ENCODE peak calls at places on chromosome 3, in six cellular contexts. One of them, this sample, is unnamed.

GRCh38 chr3:133478624-133479023 is 78.8 kb downstream of the BFSP2 start:
- DNase-seq in HL-60: no peak
- DNase-seq in upper lobe of left lung: no peak
- DNase-seq in body of pancreas: no peak
- DNase-seq in fibroblast of pulmonary artery: no peak
- DNase-seq in uterus: no peak
- DNase-seq in this sample: no peak

GRCh38 chr3:149901770-149902169 is 68.9 kb downstream of the PFN2 start:
- DNase-seq in HL-60: no peak
- DNase-seq in upper lobe of left lung: no peak
- DNase-seq in body of pancreas: no peak
- DNase-seq in fibroblast of pulmonary artery: no peak
- DNase-seq in uterus: no peak
- DNase-seq in this sample: no peak

GRCh38 chr3:117853923-117854322 is 1144.3 kb downstream of the TUSC7 start:
- DNase-seq in HL-60: no peak
- DNase-seq in upper lobe of left lung: no peak
- DNase-seq in body of pancreas: no peak
- DNase-seq in fibroblast of pulmonary artery: peak
- DNase-seq in uterus: no peak
- DNase-seq in this sample: no peak

GRCh38 chr3:48473617-48473952 is 27.0 kb downstream of the ATRIP start:
- DNase-seq in HL-60: no peak
- DNase-seq in upper lobe of left lung: no peak
- DNase-seq in body of pancreas: no peak
- DNase-seq in fibroblast of pulmonary artery: no peak
- DNase-seq in uterus: no peak
- DNase-seq in this sample: no peak

GRCh38 chr3:95289295-95289694 is 1226.4 kb downstream of the NSUN3 start:
- DNase-seq in HL-60: no peak
- DNase-seq in upper lobe of left lung: no peak
- DNase-seq in body of pancreas: no peak
- DNase-seq in fibroblast of pulmonary artery: peak
- DNase-seq in uterus: no peak
- DNase-seq in this sample: no peak

GRCh38 chr3:89335693-89336092 is 228.3 kb downstream of the EPHA3 start:
- DNase-seq in HL-60: no peak
- DNase-seq in upper lobe of left lung: no peak
- DNase-seq in body of pancreas: no peak
- DNase-seq in fibroblast of pulmonary artery: no peak
- DNase-seq in uterus: no peak
- DNase-seq in this sample: no peak

GRCh38 chr3:110815008-110815583 is 256.5 kb upstream of the NECTIN3 start:
- DNase-seq in HL-60: no peak
- DNase-seq in upper lobe of left lung: no peak
- DNase-seq in body of pancreas: no peak
- DNase-seq in fibroblast of pulmonary artery: peak
- DNase-seq in uterus: no peak
- DNase-seq in this sample: no peak

GRCh38 chr3:127226451-127226850 is 33.5 kb downstream of the PRR23E start:
- DNase-seq in HL-60: no peak
- DNase-seq in upper lobe of left lung: no peak
- DNase-seq in body of pancreas: no peak
- DNase-seq in fibroblast of pulmonary artery: no peak
- DNase-seq in uterus: no peak
- DNase-seq in this sample: no peak

GRCh38 chr3:137105277-137105977 is 147.6 kb downstream of the IL20RB start:
- DNase-seq in HL-60: no peak
- DNase-seq in upper lobe of left lung: no peak
- DNase-seq in body of pancreas: peak
- DNase-seq in fibroblast of pulmonary artery: peak
- DNase-seq in uterus: peak
- DNase-seq in this sample: peak

GRCh38 chr3:123620338-123620737 is 35.5 kb upstream of the HACD2 start:
- DNase-seq in HL-60: no peak
- DNase-seq in upper lobe of left lung: no peak
- DNase-seq in body of pancreas: no peak
- DNase-seq in fibroblast of pulmonary artery: peak
- DNase-seq in uterus: peak
- DNase-seq in this sample: peak

GRCh38 chr3:137988152-137988551 is 21.8 kb upstream of the CLDN18 start:
- DNase-seq in HL-60: no peak
- DNase-seq in upper lobe of left lung: peak
- DNase-seq in body of pancreas: no peak
- DNase-seq in fibroblast of pulmonary artery: no peak
- DNase-seq in uterus: no peak
- DNase-seq in this sample: peak

GRCh38 chr3:168048414-168049330 is 47.1 kb downstream of the GOLIM4 start:
- DNase-seq in HL-60: no peak
- DNase-seq in upper lobe of left lung: no peak
- DNase-seq in body of pancreas: no peak
- DNase-seq in fibroblast of pulmonary artery: no peak
- DNase-seq in uterus: no peak
- DNase-seq in this sample: no peak

GRCh38 chr3:50503947-50504346 is 513 bp upstream of the CACNA2D2 start:
- DNase-seq in HL-60: no peak
- DNase-seq in upper lobe of left lung: no peak
- DNase-seq in body of pancreas: no peak
- DNase-seq in fibroblast of pulmonary artery: no peak
- DNase-seq in uterus: no peak
- DNase-seq in this sample: no peak

GRCh38 chr3:50503504-50503903 is at the start of gene CACNA2D2:
- DNase-seq in HL-60: peak
- DNase-seq in upper lobe of left lung: peak
- DNase-seq in body of pancreas: peak
- DNase-seq in fibroblast of pulmonary artery: no peak
- DNase-seq in uterus: peak
- DNase-seq in this sample: peak

GRCh38 chr3:50504681-50505080 is 1.2 kb upstream of the CACNA2D2 start:
- DNase-seq in HL-60: no peak
- DNase-seq in upper lobe of left lung: no peak
- DNase-seq in body of pancreas: no peak
- DNase-seq in fibroblast of pulmonary artery: no peak
- DNase-seq in uterus: no peak
- DNase-seq in this sample: no peak

GRCh38 chr3:50502584-50503423 is 630 bp downstream of the CACNA2D2 start:
- DNase-seq in HL-60: no peak
- DNase-seq in upper lobe of left lung: no peak
- DNase-seq in body of pancreas: no peak
- DNase-seq in fibroblast of pulmonary artery: no peak
- DNase-seq in uterus: no peak
- DNase-seq in this sample: no peak

DNA sequence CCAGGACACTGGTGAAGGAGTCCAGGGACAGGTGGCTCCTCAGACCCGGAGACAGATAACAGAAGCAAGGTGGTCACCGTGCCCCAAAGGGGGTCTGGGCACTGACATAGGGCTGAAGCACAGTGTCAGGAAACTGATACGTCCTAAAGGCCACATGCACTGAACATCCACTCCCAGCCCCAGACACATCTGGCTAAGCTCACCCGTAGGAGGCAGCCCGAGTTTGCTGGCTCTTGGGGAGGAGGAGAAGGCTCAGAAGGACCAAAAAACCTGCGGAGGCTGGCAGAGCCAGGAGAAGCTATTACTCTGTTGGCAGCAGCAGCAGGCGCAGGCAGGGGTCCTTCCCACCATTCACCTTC is 1.2 kb downstream of the CACNA2D2 start:
- DNase-seq in HL-60: no peak
- DNase-seq in upper lobe of left lung: no peak
- DNase-seq in body of pancreas: no peak
- DNase-seq in fibroblast of pulmonary artery: no peak
- DNase-seq in uterus: no peak
- DNase-seq in this sample: no peak
- H3K4me3 ChIP-seq in HL-60: no peak
- H3K4me3 ChIP-seq in upper lobe of left lung: peak
- H3K4me3 ChIP-seq in body of pancreas: no peak
- H3K4me3 ChIP-seq in fibroblast of pulmonary artery: no peak
- H3K4me3 ChIP-seq in uterus: no peak
- H3K4me3 ChIP-seq in this sample: no peak

DNA sequence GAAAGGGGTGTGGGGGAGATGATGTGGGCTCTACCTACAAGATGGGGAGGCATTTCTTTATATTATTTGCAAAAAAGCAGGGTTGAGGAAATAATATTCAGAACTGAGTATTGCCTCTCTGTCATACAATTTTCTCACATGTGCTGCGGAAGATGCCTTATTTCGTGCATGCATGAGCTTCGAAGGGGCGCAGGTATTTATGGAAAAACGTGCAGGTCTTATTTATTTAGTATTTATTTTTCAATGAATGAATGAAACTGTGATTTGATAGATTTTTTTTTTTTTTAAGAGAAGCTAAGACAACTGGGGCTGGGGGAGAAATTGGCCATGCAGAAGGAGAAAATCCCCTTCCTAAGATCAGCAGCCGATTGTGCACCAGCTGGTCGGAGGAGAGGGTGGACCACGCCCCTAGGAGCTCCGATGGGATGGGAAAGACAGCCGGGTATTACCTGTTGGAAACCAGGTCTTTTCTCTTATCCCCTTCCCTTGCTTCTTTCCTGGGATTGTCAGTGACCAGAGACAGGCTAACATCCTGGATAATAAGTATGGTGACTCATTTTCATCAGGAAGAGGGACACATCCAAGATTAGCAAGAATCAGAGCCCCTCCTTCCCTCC is 827 bp downstream of the GAP43 start:
- DNase-seq in HL-60: no peak
- DNase-seq in upper lobe of left lung: no peak
- DNase-seq in body of pancreas: no peak
- DNase-seq in fibroblast of pulmonary artery: no peak
- DNase-seq in uterus: no peak
- DNase-seq in this sample: no peak
- H3K4me3 ChIP-seq in HL-60: no peak
- H3K4me3 ChIP-seq in upper lobe of left lung: no peak
- H3K4me3 ChIP-seq in body of pancreas: no peak
- H3K4me3 ChIP-seq in fibroblast of pulmonary artery: peak
- H3K4me3 ChIP-seq in uterus: no peak
- H3K4me3 ChIP-seq in this sample: no peak

GRCh38 chr3:152267319-152267689 is 1.4 kb upstream of the MBNL1 start:
- DNase-seq in HL-60: no peak
- DNase-seq in upper lobe of left lung: no peak
- DNase-seq in body of pancreas: no peak
- DNase-seq in fibroblast of pulmonary artery: no peak
- DNase-seq in uterus: no peak
- DNase-seq in this sample: no peak
- H3K4me3 ChIP-seq in HL-60: peak
- H3K4me3 ChIP-seq in upper lobe of left lung: no peak
- H3K4me3 ChIP-seq in body of pancreas: no peak
- H3K4me3 ChIP-seq in fibroblast of pulmonary artery: no peak
- H3K4me3 ChIP-seq in uterus: peak
- H3K4me3 ChIP-seq in this sample: no peak

GRCh38 chr3:42052867-42053351 is 38.2 kb upstream of the TRAK1 start:
- DNase-seq in HL-60: no peak
- DNase-seq in upper lobe of left lung: no peak
- DNase-seq in body of pancreas: no peak
- DNase-seq in fibroblast of pulmonary artery: no peak
- DNase-seq in uterus: no peak
- DNase-seq in this sample: no peak

GRCh38 chr3:42051384-42052131 is 39.6 kb upstream of the TRAK1 start:
- DNase-seq in HL-60: no peak
- DNase-seq in upper lobe of left lung: no peak
- DNase-seq in body of pancreas: no peak
- DNase-seq in fibroblast of pulmonary artery: peak
- DNase-seq in uterus: no peak
- DNase-seq in this sample: no peak

GRCh38 chr3:42053476-42053875 is 37.7 kb upstream of the TRAK1 start:
- DNase-seq in HL-60: no peak
- DNase-seq in upper lobe of left lung: no peak
- DNase-seq in body of pancreas: peak
- DNase-seq in fibroblast of pulmonary artery: no peak
- DNase-seq in uterus: no peak
- DNase-seq in this sample: peak

GRCh38 chr3:42050126-42050525 is 41.0 kb upstream of the TRAK1 start:
- DNase-seq in HL-60: no peak
- DNase-seq in upper lobe of left lung: no peak
- DNase-seq in body of pancreas: no peak
- DNase-seq in fibroblast of pulmonary artery: no peak
- DNase-seq in uterus: peak
- DNase-seq in this sample: no peak

GRCh38 chr3:42052132-42052866 is 38.9 kb upstream of the TRAK1 start:
- DNase-seq in HL-60: no peak
- DNase-seq in upper lobe of left lung: no peak
- DNase-seq in body of pancreas: no peak
- DNase-seq in fibroblast of pulmonary artery: peak
- DNase-seq in uterus: no peak
- DNase-seq in this sample: no peak
- H3K4me3 ChIP-seq in HL-60: no peak
- H3K4me3 ChIP-seq in upper lobe of left lung: no peak
- H3K4me3 ChIP-seq in body of pancreas: no peak
- H3K4me3 ChIP-seq in fibroblast of pulmonary artery: no peak
- H3K4me3 ChIP-seq in uterus: no peak
- H3K4me3 ChIP-seq in this sample: no peak

DNA sequence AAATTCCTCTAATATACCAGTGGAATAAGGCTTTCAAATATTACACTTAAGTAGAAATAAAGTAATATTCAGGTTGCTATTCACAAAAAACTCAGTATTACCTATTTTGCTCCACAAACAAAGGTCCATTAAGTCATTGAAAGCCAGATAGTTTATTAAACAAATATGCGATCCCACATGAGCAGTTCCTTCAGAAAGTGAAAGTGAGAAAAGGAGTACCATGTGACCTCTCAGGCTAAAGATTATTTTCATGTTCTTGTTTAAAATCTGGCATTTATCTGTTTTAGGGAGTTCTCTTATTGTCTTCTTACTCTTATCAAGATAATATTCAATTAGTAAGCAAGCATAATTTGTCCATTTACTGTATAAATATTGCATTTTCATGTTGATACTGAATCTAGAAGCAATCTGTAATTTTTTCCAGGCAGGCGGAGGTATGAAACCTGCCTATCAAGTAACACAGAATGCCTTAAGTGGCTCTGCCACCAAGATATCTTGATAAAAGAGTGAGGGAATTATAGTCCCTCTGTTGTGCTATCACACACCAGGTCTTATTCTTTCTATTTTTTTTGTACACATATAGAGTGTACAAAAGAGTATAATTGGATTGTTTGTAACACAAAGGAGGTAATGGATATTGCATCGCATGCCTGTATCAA is 20.1 kb upstream of the PLSCR5 start:
- DNase-seq in HL-60: no peak
- DNase-seq in upper lobe of left lung: no peak
- DNase-seq in body of pancreas: no peak
- DNase-seq in fibroblast of pulmonary artery: peak
- DNase-seq in uterus: no peak
- DNase-seq in this sample: no peak
- H3K4me3 ChIP-seq in HL-60: no peak
- H3K4me3 ChIP-seq in upper lobe of left lung: no peak
- H3K4me3 ChIP-seq in body of pancreas: no peak
- H3K4me3 ChIP-seq in fibroblast of pulmonary artery: no peak
- H3K4me3 ChIP-seq in uterus: peak
- H3K4me3 ChIP-seq in this sample: no peak

This sample was measured in mucosa of descending colon.